ENCODE peak calls at places on chromosomes 11 and 22, in eight cellular contexts. Y is ovary, V is IMR-90, W is endodermal cell, Z is heart right ventricle, X is left ventricle myocardium inferior, B is AG09309, J is kidney epithelial cell. I is an unnamed sample.

GRCh38 chr11:72009156-72009555 is 10.4 kb downstream of the IL18BP start:
- DNase-seq in J (no peak), W (peak), Z (no peak), V (no peak), B (no peak), X (no peak), Y (no peak), I (no peak)

GRCh38 chr11:911031-911889 is 650 bp upstream of the CHID1 start:
- DNase-seq in X (peak), W (peak), V (peak), B (no peak), J (no peak), Y (no peak), Z (peak), I (no peak)

GRCh38 chr11:76047231-76047630 is 159.1 kb downstream of the WNT11 start:
- DNase-seq in Y (no peak), X (no peak), W (no peak), Z (no peak), V (no peak), J (no peak), B (no peak), I (no peak)

GRCh38 chr22:20741634-20742581 is 32.0 kb upstream of the SERPIND1 start:
- DNase-seq in B (no peak), J (no peak), W (peak), X (no peak), V (peak), Y (no peak), Z (no peak), I (no peak)

GRCh38 chr22:47627561-47628253 is 865.3 kb downstream of the TBC1D22A start:
- DNase-seq in Z (no peak), J (no peak), Y (peak), X (no peak), V (no peak), B (no peak), W (peak), I (no peak)

GRCh38 chr11:19938866-19939265 is 221.4 kb downstream of the DBX1 start:
- DNase-seq in X (no peak), J (no peak), Z (no peak), V (no peak), B (no peak), W (no peak), Y (no peak), I (no peak)

GRCh38 chr11:57763568-57763967 is 2.0 kb downstream of the CTNND1 start:
- DNase-seq in X (no peak), Z (no peak), W (no peak), J (no peak), B (no peak), V (peak), Y (no peak), I (no peak)

GRCh38 chr22:19992481-19992911 is 24.1 kb downstream of the ARVCF start:
- DNase-seq in J (no peak), B (no peak), V (no peak), X (no peak), W (no peak), Z (no peak), Y (peak), I (no peak)

GRCh38 chr22:36180038-36180880 is 19.7 kb upstream of the APOL3 start:
- DNase-seq in J (no peak), Z (peak), X (peak), V (peak), W (peak), B (no peak), Y (peak), I (peak)

GRCh38 chr11:68798221-68798813 is 43.4 kb downstream of the CPT1A start:
- DNase-seq in V (no peak), W (peak), Z (no peak), J (no peak), X (no peak), Y (peak), B (no peak), I (no peak)
- TF ChIP-seq CTCF in V (peak), W (peak), Z (peak), J (peak), X (peak), Y (no peak), B (peak), I (peak)

GRCh38 chr22:32992821-32993220 is 65.4 kb downstream of the SYN3 start:
- DNase-seq in W (no peak), J (no peak), V (no peak), Y (no peak), B (no peak), Z (no peak), X (no peak), I (no peak)
- H3K4me3 ChIP-seq in W (no peak), J (no peak), V (no peak), Y (no peak), B (no peak), Z (no peak), X (no peak), I (no peak)

DNA sequence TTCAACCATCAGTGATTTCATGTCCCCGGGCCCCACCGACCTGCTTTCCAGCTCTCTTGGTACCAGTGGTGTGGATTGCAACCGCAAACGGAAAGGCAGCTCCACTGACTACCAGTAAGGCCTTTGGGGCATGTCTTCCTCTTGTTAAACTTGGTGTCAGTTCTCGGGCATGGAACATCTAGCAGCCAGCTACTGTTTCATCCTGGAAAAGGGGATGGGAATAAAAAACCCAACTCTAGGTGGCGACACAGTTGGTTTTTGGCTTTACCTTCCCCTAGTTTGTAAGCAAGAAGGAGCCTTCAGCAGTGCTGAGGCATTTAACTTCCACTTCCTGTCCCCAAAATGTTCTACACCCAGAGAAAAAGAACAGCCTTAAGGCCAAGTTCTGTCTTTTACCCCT is 76.7 kb downstream of the BMAL1 start:
- DNase-seq in B (no peak), X (no peak), Y (no peak), V (peak), Z (no peak), J (no peak), W (peak), I (no peak)
- TF ChIP-seq CTCF in B (peak), X (peak), Y (no peak), V (peak), Z (no peak), J (peak), W (peak), I (peak)

GRCh38 chr11:62538470-62539237 is 8.0 kb downstream of the AHNAK start:
- DNase-seq in X (no peak), V (no peak), J (no peak), Z (no peak), B (no peak), W (no peak), Y (no peak), I (no peak)
- H3K4me3 ChIP-seq in X (peak), V (no peak), J (no peak), Z (peak), B (peak), W (no peak), Y (peak), I (peak)

GRCh38 chr11:62269654-62270278 is at the start of gene SCGB2A2:
- DNase-seq in J (no peak), X (no peak), Y (no peak), V (no peak), B (no peak), Z (no peak), W (peak), I (no peak)
- TF ChIP-seq CTCF in J (peak), X (peak), Y (no peak), V (no peak), B (peak), Z (no peak), W (peak), I (peak)

DNA sequence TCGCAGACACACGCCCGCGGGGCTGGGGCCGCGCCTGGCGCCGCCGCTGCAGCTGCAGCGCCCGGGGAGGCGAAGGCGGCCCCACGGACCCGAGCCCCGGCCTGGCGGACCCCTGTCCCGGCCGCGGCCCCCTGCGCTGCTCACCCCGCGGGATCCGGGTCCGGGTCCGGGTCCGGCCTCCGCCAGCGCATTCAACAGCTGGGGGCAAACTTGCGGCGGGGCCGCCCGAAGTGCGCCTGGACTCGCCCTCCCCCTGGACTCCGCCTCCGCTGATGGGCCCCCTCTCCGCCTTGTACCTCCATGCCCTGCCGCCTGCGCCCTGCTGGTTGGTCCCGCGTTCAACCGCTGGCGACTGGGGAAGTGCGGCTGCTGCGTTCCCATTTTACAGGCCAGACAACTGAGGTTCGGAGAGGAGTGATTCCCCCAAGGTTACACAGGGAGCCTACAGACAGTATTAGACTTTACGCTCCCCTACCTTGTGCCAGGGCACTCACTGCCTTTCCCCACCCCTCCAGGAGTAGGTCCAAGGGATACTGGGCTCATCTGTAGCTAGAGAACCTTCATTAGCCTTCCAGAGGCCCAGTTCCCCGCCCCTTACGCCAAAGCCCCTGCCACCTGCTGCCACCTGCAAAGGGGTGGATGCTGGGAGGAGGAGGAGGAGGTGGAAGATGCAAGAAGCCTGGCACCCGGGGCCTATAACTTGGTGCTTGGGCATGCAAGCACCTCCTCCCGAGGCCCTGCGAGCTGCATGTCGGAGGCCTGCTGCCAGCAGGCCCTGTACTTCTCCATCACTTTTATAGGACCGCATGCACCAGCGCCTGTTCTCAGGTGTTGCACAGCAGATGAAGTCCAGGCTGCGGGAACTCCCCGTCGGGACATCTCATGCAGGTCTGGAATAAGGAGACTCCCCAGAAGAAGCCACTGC is 694 bp upstream of the ELFN2 start:
- DNase-seq in X (no peak), V (no peak), Z (no peak), J (no peak), Y (no peak), B (no peak), W (peak), I (no peak)
- H3K4me3 ChIP-seq in X (peak), V (peak), Z (peak), J (peak), Y (no peak), B (peak), W (no peak), I (peak)

GRCh38 chr11:88489030-88489429 is 151.5 kb upstream of the CTSC start:
- DNase-seq in X (no peak), J (no peak), V (peak), W (no peak), B (no peak), Y (no peak), Z (no peak), I (no peak)

GRCh38 chr11:88491674-88492073 is 154.1 kb upstream of the CTSC start:
- DNase-seq in X (no peak), J (no peak), Z (no peak), Y (no peak), W (no peak), V (no peak), B (no peak), I (no peak)

DNA sequence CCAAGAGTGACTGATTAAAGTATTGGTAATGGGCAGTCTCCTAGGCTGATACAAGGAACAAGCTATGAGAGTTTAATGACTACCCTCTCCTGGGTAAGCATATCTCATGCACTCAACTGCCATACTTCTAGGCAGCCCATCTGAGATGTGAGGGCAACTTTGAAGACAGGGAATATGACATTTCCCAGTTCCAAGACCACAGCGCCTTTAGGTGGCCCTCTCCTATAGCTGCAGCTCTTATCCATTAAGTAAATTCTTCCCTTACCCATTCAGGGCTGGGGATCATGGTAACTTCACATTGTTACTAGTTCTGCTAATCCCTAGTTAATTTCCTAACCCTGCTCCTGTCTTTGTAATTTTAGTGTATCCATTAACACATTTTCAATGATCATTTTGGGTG is 157.3 kb upstream of the CTSC start:
- DNase-seq in Y (no peak), J (no peak), V (no peak), B (no peak), X (no peak), Z (no peak), W (no peak), I (no peak)
- TF ChIP-seq CTCF in Y (no peak), J (no peak), V (no peak), B (peak), X (no peak), Z (no peak), W (peak), I (no peak)

GRCh38 chr11:70364745-70365535 is 33.4 kb upstream of the CTTN start:
- DNase-seq in W (no peak), Y (peak), X (no peak), B (no peak), Z (no peak), V (no peak), J (no peak), I (no peak)
- H3K4me3 ChIP-seq in W (no peak), Y (no peak), X (no peak), B (no peak), Z (no peak), V (no peak), J (no peak), I (no peak)

GRCh38 chr11:61390161-61390560 is 2.2 kb upstream of the TMEM216 start:
- DNase-seq in Z (no peak), V (peak), J (no peak), Y (no peak), W (no peak), B (no peak), X (no peak), I (no peak)

DNA sequence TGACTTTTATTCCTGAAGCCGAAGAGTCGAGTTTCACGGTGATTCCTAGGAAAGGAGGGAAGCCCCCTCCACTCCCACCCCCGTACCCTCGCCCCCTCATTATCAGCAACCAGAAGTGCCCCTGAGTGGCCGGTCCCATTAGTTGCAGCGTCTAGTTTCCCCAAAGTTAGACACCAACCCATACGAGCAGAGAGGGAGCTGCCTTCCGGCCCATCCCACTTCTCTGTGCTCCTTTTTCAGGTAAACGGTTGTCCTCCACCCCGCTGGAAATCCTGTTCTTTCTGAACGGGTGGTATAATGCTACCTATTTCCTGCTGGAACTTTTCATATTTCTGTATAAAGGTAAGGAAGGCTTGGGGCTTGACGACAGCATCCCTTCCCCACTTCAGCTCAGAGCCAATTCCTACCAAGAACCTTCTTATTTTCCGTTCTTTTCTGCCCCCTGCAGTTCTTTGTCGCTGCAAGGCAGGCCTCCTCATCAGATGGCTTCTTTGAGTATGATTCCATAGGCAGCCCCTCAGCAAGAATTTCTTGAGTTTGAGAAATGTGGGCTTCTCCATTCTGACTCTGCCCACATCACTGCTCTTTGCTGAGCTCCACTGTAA is 706 bp downstream of the TMEM216 start:
- DNase-seq in V (peak), X (no peak), Z (no peak), W (peak), Y (no peak), B (no peak), J (no peak), I (no peak)
- TF ChIP-seq CTCF in V (peak), X (no peak), Z (no peak), W (peak), Y (no peak), B (peak), J (peak), I (peak)

I was measured in astrocyte of the cerebellum.